ENCODE peak calls at places on chromosomes 2 and 18, in nine cellular contexts. F is upper lobe of left lung; L is CD8-positive, alpha-beta T cell; B is spleen; D is fibroblast of mammary gland; K is IMR-90; P is activated B cell treated with CpG ODN at 0.5 μM for 24 hours; A is fibroblast of lung; H is upper lobe of right lung. W is an unnamed sample.

GRCh38 chr2:79713131-79713785 is 200.4 kb downstream of the CTNNA2 start:
- DNase-seq in H (no peak), K (no peak), L (no peak), A (peak; percentile 65), P (no peak), F (no peak), D (peak; percentile 30), B (no peak), W (no peak)

GRCh38 chr2:149058936-149059335 is 20.4 kb downstream of the LYPD6B start:
- DNase-seq in H (no peak), K (no peak), D (no peak), P (no peak), A (no peak), L (no peak), F (no peak), B (no peak), W (no peak)

GRCh38 chr2:127392133-127392827 is 4.5 kb upstream of the MAP3K2 start:
- DNase-seq in P (no peak), H (no peak), D (peak; percentile 61), B (no peak), K (peak; percentile 37), F (no peak), A (peak; percentile 73), L (no peak), W (no peak)

GRCh38 chr2:44100351-44100750 is 68.3 kb upstream of the PPM1B start:
- DNase-seq in B (no peak), D (peak; percentile 99), F (no peak), K (peak; percentile 95), L (no peak), H (no peak), P (no peak), A (peak; percentile 99), W (peak; percentile 98)

GRCh38 chr2:112150851-112151250 is 12.7 kb downstream of the FBLN7 start:
- DNase-seq in K (no peak), L (no peak), F (no peak), A (no peak), D (no peak), H (peak; percentile 33), B (no peak), P (no peak), W (no peak)

GRCh38 chr2:25290811-25291510 is 50.8 kb downstream of the DNMT3A start:
- DNase-seq in K (peak; percentile 23), L (no peak), H (no peak), F (no peak), D (no peak), A (peak; percentile 63), B (no peak), P (no peak), W (peak; percentile 11)

GRCh38 chr2:6917761-6918421 is 679 bp downstream of the RNF144A start:
- DNase-seq in F (peak; percentile 89), P (peak; percentile 26), L (no peak), B (peak; percentile 91), H (peak; percentile 76), K (no peak), A (no peak), D (no peak), W (no peak)

GRCh38 chr2:187985923-187986322 is 305.8 kb upstream of the GULP1 start:
- DNase-seq in L (no peak), H (no peak), P (no peak), K (peak; percentile 19), F (no peak), A (peak; percentile 27), B (no peak), D (no peak), W (peak; percentile 33)

GRCh38 chr2:235803028-235803427 is 309.2 kb downstream of the AGAP1 start:
- DNase-seq in A (peak; percentile 9), L (no peak), B (no peak), F (no peak), K (peak; percentile 11), H (no peak), D (peak; percentile 29), P (no peak), W (peak; percentile 21)

GRCh38 chr2:165141601-165142000 is 62.2 kb downstream of the SCN3A start:
- DNase-seq in B (no peak), H (no peak), P (no peak), F (no peak), D (no peak), K (peak; percentile 3), A (no peak), L (no peak), W (peak; percentile 1)

GRCh38 chr18:45621068-45621511 is 5.8 kb downstream of the SLC14A2 start:
- DNase-seq in F (no peak), B (no peak), A (peak; percentile 25), H (no peak), P (no peak), K (peak; percentile 44), L (no peak), D (peak; percentile 53), W (peak; percentile 40)

GRCh38 chr2:162210385-162210784 is 32.9 kb downstream of the FAP start:
- DNase-seq in A (peak; percentile 48), K (peak; percentile 82), P (no peak), F (no peak), H (no peak), B (no peak), D (peak; percentile 53), L (no peak), W (no peak)

GRCh38 chr18:12768622-12769021 is 65.8 kb downstream of the PSMG2 start:
- DNase-seq in L (no peak), B (no peak), D (peak; percentile 61), P (no peak), F (no peak), K (peak; percentile 50), A (peak; percentile 37), H (no peak), W (peak; percentile 29)

GRCh38 chr18:5066380-5066977 is 130.6 kb downstream of the AKAIN1 start:
- DNase-seq in K (no peak), F (no peak), A (no peak), H (no peak), B (no peak), L (no peak), P (no peak), D (no peak), W (no peak)

GRCh38 chr2:122061206-122061605 is 305.8 kb downstream of the TSN start:
- DNase-seq in K (no peak), A (no peak), H (no peak), B (no peak), D (no peak), L (no peak), P (no peak), F (no peak), W (no peak)

GRCh38 chr2:24160761-24161160 is 14.1 kb upstream of the FAM228A start:
- DNase-seq in A (no peak), F (no peak), K (no peak), D (no peak), B (no peak), L (no peak), H (no peak), P (no peak), W (no peak)

GRCh38 chr2:24169031-24169430 is 5.8 kb upstream of the FAM228A start:
- DNase-seq in K (no peak), P (no peak), H (no peak), B (no peak), F (no peak), L (no peak), D (no peak), A (no peak), W (no peak)

GRCh38 chr2:24162494-24162893 is 12.4 kb upstream of the FAM228A start:
- DNase-seq in H (no peak), A (no peak), B (no peak), F (no peak), K (no peak), L (no peak), D (no peak), P (no peak), W (no peak)

GRCh38 chr2:24163186-24163585 is 11.7 kb upstream of the FAM228A start:
- DNase-seq in L (no peak), B (no peak), A (no peak), F (no peak), K (no peak), H (no peak), P (no peak), D (no peak), W (no peak)

GRCh38 chr2:24164416-24164973 is 10.4 kb upstream of the FAM228A start:
- DNase-seq in H (peak; percentile 68), F (peak; percentile 68), A (no peak), B (no peak), D (peak; percentile 36), K (no peak), P (peak; percentile 40), L (peak; percentile 3), W (peak; percentile 16)
- TF ChIP-seq CTCF in H (peak; percentile 57), F (peak; percentile 68), A (peak; percentile 51), B (peak; percentile 51), D (peak; percentile 69), K (peak; percentile 76), P (peak; percentile 16), L (peak; percentile 47), W (peak; percentile 75)

GRCh38 chr2:237438082-237438925 is 24.3 kb upstream of the COL6A3 start:
- DNase-seq in L (no peak), D (no peak), K (no peak), H (no peak), P (no peak), A (peak; percentile 35), F (no peak), B (no peak), W (no peak)
- TF ChIP-seq CTCF in L (no peak), D (no peak), K (no peak), H (no peak), P (no peak), A (no peak), F (peak; percentile 6), B (no peak), W (no peak)

DNA sequence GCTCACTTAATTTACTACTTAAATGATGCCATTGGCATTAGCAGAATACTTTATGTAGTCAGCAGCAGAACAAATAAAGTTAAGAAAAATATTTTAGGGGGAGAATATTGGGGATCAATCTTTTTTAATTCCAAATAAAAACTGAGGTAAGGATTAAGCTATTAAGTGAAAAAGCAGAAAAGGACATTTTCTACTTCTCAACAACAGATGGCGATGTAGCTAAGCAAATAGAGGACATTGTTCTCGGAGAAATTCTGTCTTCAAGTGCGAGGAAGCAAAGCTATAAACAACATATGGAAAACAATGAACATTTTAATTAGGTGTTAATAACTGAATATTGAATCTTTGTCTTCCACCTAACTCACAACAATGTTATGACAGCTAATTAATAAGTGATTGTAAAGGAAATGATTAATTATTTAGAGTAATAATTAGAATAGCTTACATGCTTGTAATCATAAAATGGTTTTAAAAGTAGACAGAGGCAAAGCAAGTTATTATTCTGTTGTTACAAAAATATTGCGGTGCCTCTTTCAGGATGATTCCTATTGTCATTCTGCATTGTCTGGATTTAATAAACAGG is 32.8 kb upstream of the CCDC93 start:
- DNase-seq in L (no peak), F (no peak), D (peak; percentile 67), B (no peak), A (peak; percentile 48), H (no peak), K (peak; percentile 53), P (no peak), W (peak; percentile 57)
- TF ChIP-seq CTCF in L (peak; percentile 73), F (peak; percentile 64), D (peak; percentile 69), B (peak; percentile 57), A (peak; percentile 58), H (peak; percentile 68), K (peak; percentile 69), P (no peak), W (peak; percentile 67)

DNA sequence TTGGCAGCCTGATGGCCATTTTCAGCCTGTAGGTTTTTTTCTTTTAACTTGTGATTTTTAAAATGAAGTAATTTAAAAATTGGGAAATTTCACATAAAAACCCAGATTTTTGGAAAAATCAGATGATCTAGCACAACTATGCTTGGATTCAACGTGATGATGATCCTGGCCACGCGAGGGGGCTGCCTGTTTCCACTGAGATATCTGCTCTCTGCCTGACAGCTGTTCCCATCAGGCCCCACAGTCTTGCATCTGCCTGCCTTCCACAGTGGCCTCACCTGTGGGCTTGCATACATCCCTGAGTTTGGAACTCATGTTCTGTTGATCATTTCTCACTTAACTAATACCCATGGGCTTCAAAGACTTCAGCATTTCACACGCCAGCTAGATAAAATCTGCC is 92.1 kb upstream of the FZD5 start:
- DNase-seq in H (no peak), F (no peak), K (no peak), B (no peak), D (no peak), L (no peak), P (no peak), A (no peak), W (no peak)
- TF ChIP-seq CTCF in H (no peak), F (no peak), K (no peak), B (no peak), D (no peak), L (no peak), P (no peak), A (no peak), W (no peak)